ENCODE peak calls at places on chromosomes 1 and 21, in seven cellular contexts. One of them, this sample, is unnamed.

GRCh38 chr1:234879157-234880080 is 249.2 kb downstream of the TOMM20 start:
- DNase-seq in K562: no peak
- DNase-seq in HCT116: no peak
- DNase-seq in H1: no peak
- DNase-seq in SK-N-SH: no peak
- DNase-seq in GM12878: no peak
- DNase-seq in HepG2: no peak
- DNase-seq in this sample: no peak

GRCh38 chr1:199978408-199978940 is 49.0 kb upstream of the NR5A2 start:
- DNase-seq in K562: no peak
- DNase-seq in HCT116: no peak
- DNase-seq in H1: no peak
- DNase-seq in SK-N-SH: no peak
- DNase-seq in GM12878: no peak
- DNase-seq in HepG2: no peak
- DNase-seq in this sample: no peak

GRCh38 chr1:228860911-228861829 is 125.9 kb downstream of the RHOU start:
- DNase-seq in K562: no peak
- DNase-seq in HCT116: peak
- DNase-seq in H1: no peak
- DNase-seq in SK-N-SH: no peak
- DNase-seq in GM12878: peak
- DNase-seq in HepG2: peak
- DNase-seq in this sample: no peak

GRCh38 chr21:32333953-32334673 is 35.5 kb downstream of the MRAP start:
- DNase-seq in K562: no peak
- DNase-seq in HCT116: no peak
- DNase-seq in H1: no peak
- DNase-seq in SK-N-SH: no peak
- DNase-seq in GM12878: no peak
- DNase-seq in HepG2: no peak
- DNase-seq in this sample: no peak

GRCh38 chr1:20724364-20725188 is 6.8 kb upstream of the KIF17 start:
- DNase-seq in K562: no peak
- DNase-seq in HCT116: no peak
- DNase-seq in H1: no peak
- DNase-seq in SK-N-SH: peak
- DNase-seq in GM12878: no peak
- DNase-seq in HepG2: no peak
- DNase-seq in this sample: no peak

GRCh38 chr1:248858096-248858890 is 592 bp downstream of the ZNF692 start:
- DNase-seq in K562: peak
- DNase-seq in HCT116: peak
- DNase-seq in H1: peak
- DNase-seq in SK-N-SH: peak
- DNase-seq in GM12878: no peak
- DNase-seq in HepG2: peak
- DNase-seq in this sample: peak

GRCh38 chr21:31576428-31576827 is 83.1 kb upstream of the SOD1 start:
- DNase-seq in K562: no peak
- DNase-seq in HCT116: no peak
- DNase-seq in H1: no peak
- DNase-seq in SK-N-SH: no peak
- DNase-seq in GM12878: no peak
- DNase-seq in HepG2: no peak
- DNase-seq in this sample: no peak

GRCh38 chr1:12059722-12060464 is 3.2 kb upstream of the TNFRSF8 start:
- DNase-seq in K562: no peak
- DNase-seq in HCT116: no peak
- DNase-seq in H1: no peak
- DNase-seq in SK-N-SH: no peak
- DNase-seq in GM12878: no peak
- DNase-seq in HepG2: no peak
- DNase-seq in this sample: no peak

GRCh38 chr1:226653311-226653921 is 85.7 kb downstream of the ITPKB start:
- DNase-seq in K562: no peak
- DNase-seq in HCT116: no peak
- DNase-seq in H1: no peak
- DNase-seq in SK-N-SH: no peak
- DNase-seq in GM12878: no peak
- DNase-seq in HepG2: no peak
- DNase-seq in this sample: no peak

GRCh38 chr1:113125469-113125868 is 52.5 kb downstream of the LRIG2 start:
- DNase-seq in K562: no peak
- DNase-seq in HCT116: no peak
- DNase-seq in H1: no peak
- DNase-seq in SK-N-SH: no peak
- DNase-seq in GM12878: no peak
- DNase-seq in HepG2: no peak
- DNase-seq in this sample: no peak

GRCh38 chr1:192489748-192490147 is 85.8 kb upstream of the RGS1 start:
- DNase-seq in K562: no peak
- DNase-seq in HCT116: no peak
- DNase-seq in H1: no peak
- DNase-seq in SK-N-SH: peak
- DNase-seq in GM12878: no peak
- DNase-seq in HepG2: no peak
- DNase-seq in this sample: peak

GRCh38 chr1:40383488-40384412 is 10.2 kb downstream of the SMAP2 start:
- DNase-seq in K562: peak
- DNase-seq in HCT116: no peak
- DNase-seq in H1: no peak
- DNase-seq in SK-N-SH: no peak
- DNase-seq in GM12878: no peak
- DNase-seq in HepG2: peak
- DNase-seq in this sample: no peak

GRCh38 chr21:23968722-23969647 is 1638.3 kb downstream of the MRPL39 start:
- DNase-seq in K562: peak
- DNase-seq in HCT116: no peak
- DNase-seq in H1: peak
- DNase-seq in SK-N-SH: peak
- DNase-seq in GM12878: peak
- DNase-seq in HepG2: no peak
- DNase-seq in this sample: no peak

GRCh38 chr1:46184920-46185658 is 8.8 kb upstream of the P3R3URF start:
- DNase-seq in K562: no peak
- DNase-seq in HCT116: no peak
- DNase-seq in H1: no peak
- DNase-seq in SK-N-SH: no peak
- DNase-seq in GM12878: no peak
- DNase-seq in HepG2: no peak
- DNase-seq in this sample: no peak

GRCh38 chr1:182392045-182393028 is 747 bp upstream of the GLUL start:
- DNase-seq in K562: peak
- DNase-seq in HCT116: no peak
- DNase-seq in H1: no peak
- DNase-seq in SK-N-SH: no peak
- DNase-seq in GM12878: no peak
- DNase-seq in HepG2: no peak
- DNase-seq in this sample: peak

DNA sequence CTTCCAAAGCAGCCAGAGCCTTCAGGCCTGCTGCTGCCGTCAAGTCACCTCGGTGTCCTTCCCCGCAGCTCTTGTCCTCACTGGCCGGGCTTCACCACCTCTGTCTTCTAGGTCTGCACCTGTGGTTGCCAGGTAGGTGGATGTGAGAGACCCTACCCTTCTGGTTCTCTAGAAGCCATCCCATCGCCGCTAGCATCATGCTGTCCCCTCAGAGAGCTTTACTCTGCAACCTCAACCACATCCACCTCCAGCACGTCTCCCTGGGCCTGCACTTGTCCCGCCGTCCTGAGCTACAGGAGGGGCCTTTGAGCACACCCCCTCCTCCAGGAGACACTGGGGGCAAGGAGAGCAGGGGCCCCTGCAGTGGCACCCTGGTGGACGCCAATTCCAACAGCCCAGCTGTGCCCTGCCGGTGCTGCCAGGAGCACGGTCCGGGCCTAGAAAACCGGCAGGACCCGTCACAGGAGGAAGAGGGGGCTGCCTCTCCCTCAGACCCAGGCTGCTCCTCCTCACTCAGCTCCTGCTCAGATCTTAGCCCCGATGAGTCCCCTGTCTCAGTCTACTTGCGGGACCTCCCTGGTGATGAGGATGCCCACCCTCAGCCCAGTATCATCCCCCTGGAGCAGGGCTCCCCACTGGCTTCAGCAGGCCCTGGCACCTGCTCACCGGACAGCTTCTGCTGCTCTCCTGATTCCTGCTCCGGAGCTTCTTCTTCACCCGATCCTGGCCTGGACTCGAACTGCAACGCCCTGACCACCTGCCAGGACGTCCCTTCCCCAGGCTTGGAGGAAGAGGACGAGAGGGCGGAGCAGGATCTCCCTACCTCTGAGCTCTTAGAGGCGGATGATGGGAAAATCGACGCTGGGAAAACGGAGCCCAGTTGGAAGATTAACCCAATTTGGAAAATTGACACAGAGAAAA is 1.1 kb downstream of the RUSC1 start:
- DNase-seq in K562: no peak
- DNase-seq in HCT116: no peak
- DNase-seq in H1: peak
- DNase-seq in SK-N-SH: peak
- DNase-seq in GM12878: no peak
- DNase-seq in HepG2: no peak
- DNase-seq in this sample: no peak
- TF ChIP-seq JUND in K562: no peak
- TF ChIP-seq JUND in HCT116: no peak
- TF ChIP-seq JUND in H1: no peak
- TF ChIP-seq JUND in SK-N-SH: no peak
- TF ChIP-seq JUND in GM12878: no peak
- TF ChIP-seq JUND in HepG2: no peak
- TF ChIP-seq JUND in this sample: no peak

GRCh38 chr1:28267633-28268032 is 8.3 kb downstream of the SESN2 start:
- DNase-seq in K562: no peak
- DNase-seq in HCT116: no peak
- DNase-seq in H1: no peak
- DNase-seq in SK-N-SH: no peak
- DNase-seq in GM12878: no peak
- DNase-seq in HepG2: no peak
- DNase-seq in this sample: no peak
- TF ChIP-seq JUND in K562: no peak
- TF ChIP-seq JUND in HCT116: no peak
- TF ChIP-seq JUND in H1: no peak
- TF ChIP-seq JUND in SK-N-SH: no peak
- TF ChIP-seq JUND in GM12878: no peak
- TF ChIP-seq JUND in HepG2: no peak
- TF ChIP-seq JUND in this sample: no peak

GRCh38 chr1:154148787-154149186 is 6.1 kb downstream of the NUP210L start:
- DNase-seq in K562: no peak
- DNase-seq in HCT116: no peak
- DNase-seq in H1: no peak
- DNase-seq in SK-N-SH: no peak
- DNase-seq in GM12878: peak
- DNase-seq in HepG2: no peak
- DNase-seq in this sample: no peak
- TF ChIP-seq JUND in K562: no peak
- TF ChIP-seq JUND in HCT116: no peak
- TF ChIP-seq JUND in H1: no peak
- TF ChIP-seq JUND in SK-N-SH: no peak
- TF ChIP-seq JUND in GM12878: peak
- TF ChIP-seq JUND in HepG2: no peak
- TF ChIP-seq JUND in this sample: no peak

GRCh38 chr1:159854693-159855192 is 7.7 kb downstream of the VSIG8 start:
- DNase-seq in K562: peak
- DNase-seq in HCT116: peak
- DNase-seq in H1: peak
- DNase-seq in SK-N-SH: peak
- DNase-seq in GM12878: no peak
- DNase-seq in HepG2: peak
- DNase-seq in this sample: peak
- TF ChIP-seq JUND in K562: no peak
- TF ChIP-seq JUND in HCT116: peak
- TF ChIP-seq JUND in H1: no peak
- TF ChIP-seq JUND in SK-N-SH: no peak
- TF ChIP-seq JUND in GM12878: no peak
- TF ChIP-seq JUND in HepG2: no peak
- TF ChIP-seq JUND in this sample: no peak

DNA sequence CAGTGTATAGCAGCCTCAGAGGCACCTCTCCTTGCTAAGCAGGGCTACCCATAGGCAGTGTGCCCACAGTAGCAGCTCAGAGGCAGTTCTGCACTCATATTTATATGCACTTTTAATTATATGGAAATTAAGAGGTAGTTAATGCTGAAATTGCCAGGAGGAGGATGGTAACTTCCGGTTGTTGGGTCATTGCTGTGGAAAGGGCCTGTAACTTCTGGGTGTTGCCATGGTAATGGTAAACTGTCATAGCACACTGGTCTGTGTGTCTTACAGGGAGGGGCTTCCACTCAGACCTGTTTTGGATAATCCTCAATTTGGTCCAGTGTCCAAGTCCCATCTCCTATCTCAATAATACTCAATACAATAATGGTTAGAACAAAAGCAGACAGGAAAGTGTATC is 7.6 kb downstream of the CFH start:
- DNase-seq in K562: no peak
- DNase-seq in HCT116: no peak
- DNase-seq in H1: no peak
- DNase-seq in SK-N-SH: no peak
- DNase-seq in GM12878: no peak
- DNase-seq in HepG2: no peak
- DNase-seq in this sample: no peak
- TF ChIP-seq JUND in K562: no peak
- TF ChIP-seq JUND in HCT116: no peak
- TF ChIP-seq JUND in H1: no peak
- TF ChIP-seq JUND in SK-N-SH: no peak
- TF ChIP-seq JUND in GM12878: no peak
- TF ChIP-seq JUND in HepG2: no peak
- TF ChIP-seq JUND in this sample: no peak

GRCh38 chr1:169260478-169260877 is 107.1 kb downstream of the NME7 start:
- DNase-seq in K562: no peak
- DNase-seq in HCT116: no peak
- DNase-seq in H1: no peak
- DNase-seq in SK-N-SH: no peak
- DNase-seq in GM12878: no peak
- DNase-seq in HepG2: no peak
- DNase-seq in this sample: no peak
- TF ChIP-seq JUND in K562: no peak
- TF ChIP-seq JUND in HCT116: no peak
- TF ChIP-seq JUND in H1: no peak
- TF ChIP-seq JUND in SK-N-SH: no peak
- TF ChIP-seq JUND in GM12878: no peak
- TF ChIP-seq JUND in HepG2: no peak
- TF ChIP-seq JUND in this sample: no peak